ENCODE peak calls at places on chromosomes 5 and 9, in eight cellular contexts. T is GM23248; E is prostate gland; G is adipocyte; B is A549; J is heart left ventricle; L is effector memory CD4-positive, alpha-beta T cell; Z is neural progenitor cell. S is an unnamed sample. For H3K9me3, the result is how much of the 10 kb centered on the place peaks cover.

GRCh38 chr9:75488714-75489100 is 400.4 kb downstream of the OSTF1 start:
- DNase-seq in T (no peak), E (no peak), G (no peak), B (no peak), J (no peak), L (no peak), Z (no peak), S (no peak)

GRCh38 chr9:74444389-74444788 is 52.7 kb upstream of the RORB start:
- DNase-seq in T (no peak), E (no peak), G (no peak), B (no peak), J (peak), L (no peak), Z (no peak), S (peak)

GRCh38 chr5:175582697-175583096 is 75.2 kb upstream of the HRH2 start:
- DNase-seq in T (no peak), E (no peak), G (no peak), B (no peak), J (no peak), L (no peak), Z (no peak), S (no peak)

GRCh38 chr5:54243483-54244080 is 66.8 kb downstream of the ARL15 start:
- DNase-seq in T (peak), E (no peak), G (peak), B (peak), J (no peak), L (no peak), Z (peak), S (no peak)

GRCh38 chr9:33014665-33015014 is 10.4 kb upstream of the DNAJA1 start:
- DNase-seq in T (no peak), E (no peak), G (no peak), B (no peak), J (no peak), L (no peak), Z (no peak), S (no peak)

GRCh38 chr5:107430077-107430625 is 240.6 kb downstream of the EFNA5 start:
- DNase-seq in T (peak), E (no peak), G (peak), B (no peak), J (no peak), L (no peak), Z (no peak), S (no peak)

GRCh38 chr5:135007305-135007704 is 26.7 kb downstream of the PITX1 start:
- DNase-seq in T (no peak), E (no peak), G (no peak), B (no peak), J (no peak), L (no peak), Z (no peak), S (no peak)

GRCh38 chr5:146291421-146292074 is 47.1 kb upstream of the POU4F3 start:
- DNase-seq in T (peak), E (no peak), G (peak), B (peak), J (no peak), L (no peak), Z (peak), S (no peak)

GRCh38 chr5:157312492-157312891 is 46.6 kb downstream of the CYFIP2 start:
- DNase-seq in T (peak), E (peak), G (peak), B (peak), J (no peak), L (peak), Z (peak), S (peak)

GRCh38 chr9:131404581-131404980 is 10.7 kb downstream of the PRRC2B start:
- DNase-seq in T (peak), E (no peak), G (no peak), B (no peak), J (no peak), L (no peak), Z (no peak), S (no peak)

GRCh38 chr5:147445951-147446350 is 63.9 kb downstream of the DPYSL3 start:
- DNase-seq in T (no peak), E (no peak), G (no peak), B (no peak), J (no peak), L (no peak), Z (peak), S (no peak)

GRCh38 chr9:87684627-87685204 is 41.2 kb upstream of the CTSL start:
- DNase-seq in T (peak), E (peak), G (peak), B (peak), J (no peak), L (no peak), Z (peak), S (no peak)

DNA sequence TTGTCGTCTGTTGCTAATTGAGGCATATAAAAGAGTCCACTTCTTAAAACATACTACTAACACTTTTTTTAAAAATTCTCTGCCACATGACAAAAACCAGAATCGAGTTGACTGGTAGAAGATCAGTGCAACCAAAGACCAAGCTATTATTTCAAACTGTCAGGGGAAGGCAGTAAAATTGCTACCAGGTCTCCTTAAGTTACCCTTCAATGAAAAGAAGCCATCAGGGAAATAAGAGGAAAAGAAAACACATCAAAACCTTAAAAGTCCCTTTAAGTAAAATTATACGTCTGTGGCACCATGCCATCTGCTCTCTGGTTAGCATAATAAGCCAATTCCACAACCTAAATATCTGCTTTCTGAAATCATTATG is 9.6 kb downstream of the ZNF608 start:
- DNase-seq in T (no peak), E (no peak), G (no peak), B (no peak), J (no peak), L (no peak), Z (no peak), S (no peak)
- H3K9me3 ChIP-seq in T (under half), E (under half), G (under half), B (under half), J (under half), L (under half), Z (under half), S (under half)

GRCh38 chr5:4572297-4572696 is 567.8 kb upstream of the ADAMTS16 start:
- DNase-seq in T (peak), E (no peak), G (no peak), B (no peak), J (no peak), L (no peak), Z (no peak), S (no peak)

GRCh38 chr5:4571248-4571950 is 568.7 kb upstream of the ADAMTS16 start:
- DNase-seq in T (no peak), E (no peak), G (no peak), B (no peak), J (no peak), L (no peak), Z (no peak), S (no peak)

GRCh38 chr5:4575608-4576007 is 564.5 kb upstream of the ADAMTS16 start:
- DNase-seq in T (no peak), E (no peak), G (no peak), B (no peak), J (no peak), L (no peak), Z (no peak), S (no peak)

GRCh38 chr5:4572713-4573112 is 567.4 kb upstream of the ADAMTS16 start:
- DNase-seq in T (no peak), E (no peak), G (no peak), B (no peak), J (no peak), L (no peak), Z (no peak), S (no peak)

GRCh38 chr5:4570047-4571015 is 569.8 kb upstream of the ADAMTS16 start:
- DNase-seq in T (no peak), E (no peak), G (no peak), B (no peak), J (no peak), L (no peak), Z (no peak), S (no peak)
- H3K9me3 ChIP-seq in T (under half), E (under half), G (under half), B (under half), J (under half), L (under half), Z (under half), S (under half)

GRCh38 chr5:95563367-95563766 is 8.5 kb downstream of the ARSK start:
- DNase-seq in T (no peak), E (no peak), G (no peak), B (no peak), J (no peak), L (no peak), Z (no peak), S (no peak)
- H3K9me3 ChIP-seq in T (under half), E (under half), G (under half), B (under half), J (under half), L (under half), Z (under half), S (under half)

GRCh38 chr9:22098636-22099332 is 89.7 kb upstream of the CDKN2B start:
- DNase-seq in T (no peak), E (no peak), G (no peak), B (no peak), J (no peak), L (no peak), Z (no peak), S (no peak)
- H3K9me3 ChIP-seq in T (under half), E (under half), G (under half), B (under half), J (under half), L (under half), Z (under half), S (under half)

GRCh38 chr9:137731947-137732813 is 113.4 kb downstream of the EHMT1 start:
- DNase-seq in T (no peak), E (no peak), G (no peak), B (no peak), J (no peak), L (no peak), Z (no peak), S (no peak)

GRCh38 chr9:137731216-137731946 is 112.6 kb downstream of the EHMT1 start:
- DNase-seq in T (no peak), E (no peak), G (no peak), B (no peak), J (no peak), L (no peak), Z (no peak), S (no peak)

GRCh38 chr9:137739371-137739915 is 120.6 kb downstream of the EHMT1 start:
- DNase-seq in T (no peak), E (no peak), G (no peak), B (no peak), J (no peak), L (no peak), Z (no peak), S (no peak)

GRCh38 chr9:137733429-137733828 is 114.6 kb downstream of the EHMT1 start:
- DNase-seq in T (no peak), E (no peak), G (no peak), B (no peak), J (no peak), L (no peak), Z (no peak), S (no peak)

DNA sequence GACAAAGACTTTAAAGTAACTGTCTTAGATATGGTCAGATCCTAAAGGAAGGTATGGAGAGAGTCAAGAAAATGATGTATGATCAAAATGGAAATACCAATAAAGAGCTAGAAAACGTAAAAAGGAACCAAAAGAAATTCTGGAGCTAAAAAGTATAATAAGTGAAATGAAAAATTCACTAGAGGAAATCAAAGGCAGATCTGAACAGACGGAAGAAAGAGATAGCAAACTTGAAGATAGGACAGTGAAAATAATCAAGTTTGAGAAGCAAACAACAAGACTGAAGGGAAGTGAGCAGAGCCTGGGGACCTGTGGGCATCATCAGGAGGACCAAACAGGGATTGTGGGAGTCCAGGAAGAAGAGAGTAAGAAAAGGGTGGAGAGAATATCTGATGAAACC is 115.4 kb downstream of the EHMT1 start:
- DNase-seq in T (no peak), E (no peak), G (no peak), B (no peak), J (no peak), L (no peak), Z (no peak), S (no peak)
- H3K9me3 ChIP-seq in T (under half), E (under half), G (under half), B (under half), J (under half), L (under half), Z (under half), S (under half)

GRCh38 chr9:98797491-98797890 is 1.1 kb upstream of the ANKS6 start:
- DNase-seq in T (no peak), E (no peak), G (no peak), B (no peak), J (no peak), L (no peak), Z (no peak), S (no peak)
- H3K9me3 ChIP-seq in T (under half), E (under half), G (under half), B (under half), J (under half), L (under half), Z (under half), S (under half)

GRCh38 chr5:141389153-141390042 is 1.9 kb downstream of the PCDHGB4 start:
- DNase-seq in T (no peak), E (no peak), G (no peak), B (no peak), J (no peak), L (no peak), Z (no peak), S (no peak)

GRCh38 chr5:141388661-141389060 is 1.2 kb downstream of the PCDHGB4 start:
- DNase-seq in T (no peak), E (no peak), G (no peak), B (no peak), J (no peak), L (no peak), Z (no peak), S (no peak)

GRCh38 chr5:141382469-141383294 is at the start of gene PCDHGA7:
- DNase-seq in T (no peak), E (no peak), G (peak), B (peak), J (no peak), L (no peak), Z (no peak), S (no peak)

GRCh38 chr5:141383345-141383744 is 803 bp downstream of the PCDHGA7 start:
- DNase-seq in T (no peak), E (no peak), G (no peak), B (no peak), J (no peak), L (no peak), Z (no peak), S (no peak)

GRCh38 chr5:141384471-141385267 is 2.1 kb downstream of the PCDHGA7 start:
- DNase-seq in T (no peak), E (no peak), G (no peak), B (no peak), J (no peak), L (no peak), Z (no peak), S (no peak)
- H3K9me3 ChIP-seq in T (under half), E (under half), G (under half), B (under half), J (under half), L (under half), Z (under half), S (under half)

GRCh38 chr5:2658421-2658820 is 93.1 kb downstream of the IRX2 start:
- DNase-seq in T (peak), E (no peak), G (no peak), B (no peak), J (no peak), L (no peak), Z (no peak), S (no peak)
- H3K9me3 ChIP-seq in T (under half), E (under half), G (under half), B (under half), J (under half), L (under half), Z (under half), S (under half)

DNA sequence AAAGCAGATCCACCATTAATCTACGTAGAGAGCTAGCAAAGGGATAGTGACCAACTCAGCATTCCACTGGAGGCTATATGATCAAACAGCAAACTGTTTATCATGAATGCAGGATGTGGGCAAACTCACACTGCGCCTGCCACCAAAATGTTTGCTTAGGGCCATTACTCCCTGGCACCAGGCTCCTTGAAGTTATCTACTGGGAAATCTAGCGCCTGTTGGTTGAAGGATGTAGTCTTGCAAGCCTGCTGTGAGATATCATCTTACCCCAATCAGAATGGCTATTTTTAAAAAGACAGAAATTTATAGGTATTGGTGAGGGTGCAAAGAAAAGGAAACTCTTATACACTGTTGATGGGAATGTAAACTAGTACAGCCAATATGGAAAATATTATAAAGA is 332.5 kb upstream of the RPS23 start:
- DNase-seq in T (no peak), E (no peak), G (no peak), B (no peak), J (no peak), L (no peak), Z (no peak), S (no peak)
- H3K9me3 ChIP-seq in T (under half), E (under half), G (under half), B (under half), J (under half), L (under half), Z (under half), S (under half)

DNA sequence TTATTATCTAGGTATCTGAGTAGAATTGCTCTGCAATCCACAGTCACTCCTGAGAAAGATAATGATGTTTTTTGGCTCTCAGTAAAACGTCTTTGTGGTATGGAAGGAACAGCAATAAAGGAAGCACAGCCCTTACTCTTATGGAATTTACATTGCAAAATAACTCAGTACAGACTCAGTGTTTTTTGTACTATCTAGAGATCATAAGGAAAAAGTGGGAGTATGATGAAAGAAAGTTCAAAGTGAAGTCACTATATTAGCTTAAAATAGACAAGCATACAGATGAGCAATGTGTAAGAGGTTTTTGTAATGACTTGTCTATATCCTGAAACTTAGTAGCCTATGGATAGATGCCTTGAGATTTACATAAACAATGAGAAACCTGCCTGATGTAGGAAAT is 86.6 kb upstream of the TAF11L2 start:
- DNase-seq in T (peak), E (no peak), G (peak), B (no peak), J (no peak), L (no peak), Z (no peak), S (no peak)
- H3K9me3 ChIP-seq in T (under half), E (under half), G (under half), B (under half), J (under half), L (under half), Z (under half), S (under half)